ENCODE peak calls at places on chromosome 1, in seven cellular contexts. W is kidney epithelial cell, I is brain microvascular endothelial cell, C is astrocyte of the spinal cord, S is thoracic aorta, A is suprapubic skin, O is pancreas. U is an unnamed sample.

GRCh38 chr1:18583326-18583941 is 47.2 kb upstream of the PAX7 start:
- DNase-seq in W (no peak), I (no peak), C (no peak), S (no peak), A (no peak), O (no peak), U (no peak)

GRCh38 chr1:18927654-18928272 is 25.4 kb upstream of the ALDH4A1 start:
- DNase-seq in W (no peak), I (no peak), C (peak), S (no peak), A (no peak), O (no peak), U (no peak)

GRCh38 chr1:28577052-28577678 is 14.9 kb upstream of the RAB42 start:
- DNase-seq in W (no peak), I (no peak), C (no peak), S (no peak), A (no peak), O (no peak), U (no peak)

GRCh38 chr1:80632284-80632683 is 1168.5 kb upstream of the ADGRL2 start:
- DNase-seq in W (no peak), I (no peak), C (no peak), S (no peak), A (no peak), O (no peak), U (no peak)

GRCh38 chr1:23617019-23617418 is 57.7 kb upstream of the ID3 start:
- DNase-seq in W (no peak), I (no peak), C (no peak), S (no peak), A (no peak), O (no peak), U (no peak)

GRCh38 chr1:6984996-6985395 is 199.7 kb downstream of the CAMTA1 start:
- DNase-seq in W (no peak), I (no peak), C (no peak), S (no peak), A (peak), O (no peak), U (no peak)

GRCh38 chr1:85396194-85396593 is 68.8 kb downstream of the DDAH1 start:
- DNase-seq in W (no peak), I (no peak), C (no peak), S (no peak), A (no peak), O (no peak), U (no peak)

GRCh38 chr1:245099401-245099800 is 55.4 kb upstream of the KIF26B start:
- DNase-seq in W (no peak), I (no peak), C (no peak), S (no peak), A (no peak), O (no peak), U (no peak)

GRCh38 chr1:55547441-55547840 is 332.3 kb upstream of the USP24 start:
- DNase-seq in W (no peak), I (no peak), C (no peak), S (no peak), A (no peak), O (no peak), U (no peak)

GRCh38 chr1:79151006-79151796 is 144.7 kb upstream of the ADGRL4 start:
- DNase-seq in W (no peak), I (peak), C (peak), S (no peak), A (no peak), O (no peak), U (no peak)

GRCh38 chr1:207318072-207318619 is 3.3 kb upstream of the CD55 start:
- DNase-seq in W (no peak), I (no peak), C (no peak), S (no peak), A (no peak), O (no peak), U (no peak)

GRCh38 chr1:6133146-6133895 is 46.8 kb downstream of the CHD5 start:
- DNase-seq in W (no peak), I (no peak), C (no peak), S (no peak), A (no peak), O (no peak), U (no peak)

GRCh38 chr1:191608367-191608766 is 549.9 kb upstream of the RGS18 start:
- DNase-seq in W (peak), I (no peak), C (no peak), S (no peak), A (no peak), O (no peak), U (no peak)

GRCh38 chr1:200487650-200488049 is 77.8 kb upstream of the ZNF281 start:
- DNase-seq in W (no peak), I (no peak), C (peak), S (no peak), A (no peak), O (no peak), U (no peak)

DNA sequence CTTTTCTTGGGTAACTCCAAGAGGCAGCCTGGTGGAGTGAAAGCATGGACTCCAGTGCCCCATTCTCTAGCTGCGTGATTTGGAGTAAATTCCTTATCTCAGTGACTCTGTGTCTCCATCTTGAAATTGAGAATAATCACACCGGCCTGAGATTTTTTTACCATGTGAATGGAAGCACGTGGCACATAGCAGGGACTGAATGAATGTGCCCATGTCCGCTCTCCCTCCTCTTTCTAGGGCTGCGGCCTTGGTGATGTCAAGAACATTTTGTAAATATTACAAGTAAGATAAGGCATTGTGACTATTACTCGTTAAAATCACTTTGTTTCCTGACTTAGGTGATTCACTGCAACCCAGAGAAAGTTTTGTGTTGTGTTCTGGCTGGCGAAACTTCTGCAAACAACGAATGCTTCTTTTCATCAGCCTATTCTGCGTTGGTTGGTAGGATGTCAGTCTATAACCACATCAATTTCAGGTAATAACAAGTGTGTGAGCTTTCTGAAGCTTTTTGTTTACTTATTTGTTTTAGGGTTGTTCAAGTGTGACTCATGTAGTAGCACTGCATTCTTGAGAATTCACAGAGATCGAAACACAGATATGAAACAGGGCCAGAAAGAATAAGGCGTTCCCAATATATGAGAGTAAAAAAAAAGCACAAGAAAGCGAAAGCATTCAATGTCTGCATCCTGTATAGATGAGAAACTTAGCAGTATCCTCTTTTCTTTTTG is 135.7 kb upstream of the SLC45A1 start:
- DNase-seq in W (peak), I (peak), C (peak), S (no peak), A (no peak), O (peak), U (peak)
- H3K4me3 ChIP-seq in W (no peak), I (no peak), C (no peak), S (no peak), A (no peak), O (no peak), U (no peak)

GRCh38 chr1:10064416-10065343 is 31.9 kb downstream of the UBE4B start:
- DNase-seq in W (no peak), I (no peak), C (no peak), S (no peak), A (no peak), O (no peak), U (no peak)
- H3K4me3 ChIP-seq in W (no peak), I (no peak), C (no peak), S (no peak), A (no peak), O (no peak), U (no peak)

GRCh38 chr1:221740260-221740830 is 1.5 kb downstream of the DUSP10 start:
- DNase-seq in W (no peak), I (no peak), C (no peak), S (no peak), A (no peak), O (no peak), U (no peak)
- H3K4me3 ChIP-seq in W (peak), I (peak), C (peak), S (peak), A (peak), O (peak), U (peak)

GRCh38 chr1:234968470-234968869 is 160.2 kb downstream of the TOMM20 start:
- DNase-seq in W (no peak), I (no peak), C (no peak), S (no peak), A (peak), O (no peak), U (no peak)

GRCh38 chr1:234970731-234971476 is 157.7 kb downstream of the TOMM20 start:
- DNase-seq in W (no peak), I (peak), C (peak), S (no peak), A (peak), O (peak), U (peak)

GRCh38 chr1:234970371-234970730 is 158.3 kb downstream of the TOMM20 start:
- DNase-seq in W (no peak), I (peak), C (peak), S (no peak), A (peak), O (no peak), U (no peak)

GRCh38 chr1:234969011-234969441 is 159.6 kb downstream of the TOMM20 start:
- DNase-seq in W (no peak), I (no peak), C (no peak), S (no peak), A (peak), O (no peak), U (no peak)

DNA sequence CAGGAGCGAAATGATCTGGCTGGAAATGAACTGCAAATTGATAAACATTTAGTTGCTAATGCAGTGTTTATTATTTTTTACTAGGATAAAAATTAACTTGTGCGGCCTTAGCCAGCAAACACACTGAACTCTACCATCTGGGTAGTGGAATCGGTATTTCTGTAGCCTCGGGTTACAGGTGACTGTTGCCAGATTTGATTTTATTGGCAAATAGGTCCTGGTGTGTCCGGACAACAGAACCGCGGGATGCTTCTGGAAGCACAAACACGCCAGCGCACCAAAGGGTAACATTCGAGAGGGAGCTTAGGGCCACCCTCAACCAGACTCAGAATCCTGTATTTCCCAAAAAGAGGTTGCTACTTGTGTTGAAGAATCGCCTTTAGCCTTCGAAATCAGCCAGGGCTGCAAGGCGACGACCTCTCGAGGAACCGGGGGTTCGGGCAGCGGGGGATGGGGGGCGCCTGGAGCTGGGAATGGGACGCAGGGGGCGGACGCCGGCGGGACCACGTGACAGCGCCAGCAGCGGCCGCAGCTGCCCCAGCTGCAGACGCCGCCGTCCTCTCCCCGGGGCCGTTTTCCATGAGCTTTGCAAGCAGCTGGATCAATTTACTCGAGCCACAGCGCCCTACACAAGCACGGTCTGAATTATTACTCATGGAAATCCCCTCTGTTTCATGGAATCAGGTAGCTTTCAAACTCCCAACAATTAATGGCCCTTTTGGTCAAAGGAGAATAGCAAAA is 158.8 kb downstream of the TOMM20 start:
- DNase-seq in W (no peak), I (peak), C (peak), S (no peak), A (peak), O (peak), U (no peak)
- H3K4me3 ChIP-seq in W (no peak), I (peak), C (peak), S (peak), A (peak), O (peak), U (peak)

GRCh38 chr1:61641578-61642336 is 83.2 kb downstream of the TM2D1 start:
- DNase-seq in W (no peak), I (peak), C (peak), S (peak), A (peak), O (peak), U (no peak)
- H3K4me3 ChIP-seq in W (no peak), I (no peak), C (no peak), S (peak), A (peak), O (no peak), U (no peak)

GRCh38 chr1:180345148-180345547 is 115.1 kb downstream of the LHX4 start:
- DNase-seq in W (no peak), I (no peak), C (no peak), S (no peak), A (no peak), O (no peak), U (no peak)

GRCh38 chr1:180343931-180344406 is 113.9 kb downstream of the LHX4 start:
- DNase-seq in W (no peak), I (peak), C (peak), S (no peak), A (no peak), O (no peak), U (peak)
- H3K4me3 ChIP-seq in W (no peak), I (no peak), C (no peak), S (no peak), A (no peak), O (no peak), U (no peak)

GRCh38 chr1:39080884-39081265 is 54.7 kb downstream of the NDUFS5 start:
- DNase-seq in W (no peak), I (no peak), C (no peak), S (no peak), A (no peak), O (no peak), U (no peak)
- H3K4me3 ChIP-seq in W (peak), I (peak), C (peak), S (peak), A (peak), O (peak), U (peak)

DNA sequence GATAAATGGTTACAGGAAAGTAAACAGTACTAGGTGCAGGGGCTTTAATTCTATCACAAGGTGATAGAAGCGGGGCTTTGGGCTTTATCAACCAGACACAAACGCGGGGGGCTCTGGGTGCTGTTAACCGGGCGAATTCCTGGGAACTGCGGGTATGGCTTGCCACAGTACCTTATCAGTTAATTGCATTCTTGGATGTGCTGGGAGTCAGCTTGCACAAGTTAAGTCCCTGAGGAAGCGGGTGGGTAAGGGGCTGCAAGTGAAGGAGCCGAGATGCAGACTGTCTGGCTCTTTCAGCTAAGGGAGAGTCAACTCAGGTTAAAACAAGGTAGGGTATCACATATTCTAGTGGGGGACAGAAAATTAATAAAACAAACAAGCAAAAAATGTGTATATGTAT is 661 bp downstream of the GBP4 start:
- DNase-seq in W (no peak), I (no peak), C (no peak), S (no peak), A (no peak), O (no peak), U (no peak)
- H3K4me3 ChIP-seq in W (peak), I (no peak), C (no peak), S (peak), A (peak), O (peak), U (peak)

GRCh38 chr1:108531429-108531828 is 28.5 kb upstream of the EEIG2 start:
- DNase-seq in W (no peak), I (no peak), C (no peak), S (no peak), A (no peak), O (no peak), U (no peak)

GRCh38 chr1:108534748-108535147 is 25.2 kb upstream of the EEIG2 start:
- DNase-seq in W (no peak), I (no peak), C (no peak), S (no peak), A (no peak), O (no peak), U (no peak)

GRCh38 chr1:108527837-108528236 is 32.1 kb upstream of the EEIG2 start:
- DNase-seq in W (no peak), I (no peak), C (no peak), S (no peak), A (no peak), O (no peak), U (no peak)

GRCh38 chr1:108533351-108534083 is 26.4 kb upstream of the EEIG2 start:
- DNase-seq in W (no peak), I (no peak), C (no peak), S (no peak), A (no peak), O (peak), U (no peak)

GRCh38 chr1:108532730-108533129 is 27.2 kb upstream of the EEIG2 start:
- DNase-seq in W (no peak), I (no peak), C (no peak), S (no peak), A (no peak), O (no peak), U (no peak)
- H3K4me3 ChIP-seq in W (no peak), I (no peak), C (no peak), S (no peak), A (no peak), O (no peak), U (no peak)

U was measured in retinal pigment epithelial cell.